ENCODE peak calls at places on chromosomes 13 and 19, in six cellular contexts. X is AG08395, F is AG09319, V is nephron progenitor cell, G is fibroblast of lung, O is NCI-H2081. J is an unnamed sample.

GRCh38 chr13:100440756-100441421 is 147.7 kb downstream of the GGACT start:
- DNase-seq in O (no peak), V (no peak), F (no peak), X (peak), G (peak), J (no peak)

GRCh38 chr19:39465956-39466747 is 14.5 kb upstream of the TIMM50 start:
- DNase-seq in G (no peak), F (no peak), X (no peak), O (no peak), V (no peak), J (no peak)

GRCh38 chr13:67148219-67148583 is 81.9 kb downstream of the PCDH9 start:
- DNase-seq in F (no peak), O (no peak), V (no peak), G (peak), X (peak), J (no peak)

GRCh38 chr19:23098286-23098685 is 18.5 kb upstream of the ZNF730 start:
- DNase-seq in X (no peak), O (no peak), V (no peak), G (no peak), F (no peak), J (no peak)

GRCh38 chr13:103308700-103309099 is 242.5 kb upstream of the SLC10A2 start:
- DNase-seq in V (no peak), G (no peak), O (no peak), F (no peak), X (no peak), J (no peak)

GRCh38 chr13:104805346-104805745 is 1730.1 kb downstream of the EFNB2 start:
- DNase-seq in V (no peak), G (no peak), F (no peak), O (no peak), X (no peak), J (no peak)

GRCh38 chr19:41431426-41432386 is 4.5 kb upstream of the B3GNT8 start:
- DNase-seq in V (no peak), O (no peak), G (no peak), F (no peak), X (peak), J (no peak)

GRCh38 chr13:19596960-19597361 is 35.6 kb upstream of the TPTE2 start:
- DNase-seq in F (no peak), O (no peak), X (no peak), G (peak), V (no peak), J (no peak)

GRCh38 chr13:43300817-43301216 is 277.4 kb downstream of the DNAJC15 start:
- DNase-seq in O (no peak), V (no peak), F (peak), G (peak), X (peak), J (no peak)

GRCh38 chr13:98785968-98786367 is 33.5 kb upstream of the SLC15A1 start:
- DNase-seq in F (no peak), X (no peak), O (no peak), V (no peak), G (no peak), J (no peak)

GRCh38 chr13:59750860-59751259 is 412.9 kb downstream of the DIAPH3 start:
- DNase-seq in F (peak), V (peak), O (no peak), G (peak), X (peak), J (peak)

GRCh38 chr13:30787747-30788535 is 52.6 kb downstream of the ALOX5AP start:
- DNase-seq in O (no peak), V (no peak), X (no peak), G (peak), F (no peak), J (no peak)

J was measured in neuronal stem cell.